ENCODE peak calls at places on chromosome 3, in seven cellular contexts. C is amniotic stem cell; H is iPS DF 6.9; G is AG08395; T is stimulated activated CD8-positive, alpha-beta memory T cell treated with anti-CD3 and anti-CD28 coated beads, Interleukin-7, amount 100 ng/mL, for 1 hour; P is OCI-M1; N is stimulated activated CD4-positive, alpha-beta T cell treated with anti-CD3 and anti-CD28 coated beads, Interleukin-2, amount 100 ng/mL, for 48 hours. O is an unnamed sample.

GRCh38 chr3:168495932-168496331 is 400.2 kb upstream of the GOLIM4 start:
- DNase-seq in C (no peak), H (no peak), G (no peak), T (no peak), P (no peak), N (no peak), O (no peak)

GRCh38 chr3:50189274-50189673 is 2.1 kb upstream of the GNAT1 start:
- DNase-seq in C (peak; percentile 90), H (peak; percentile 72), G (peak; percentile 92), T (no peak), P (peak; percentile 76), N (peak; percentile 25), O (peak; percentile 78)

GRCh38 chr3:125025647-125026046 is 30.1 kb downstream of the HEG1 start:
- DNase-seq in C (peak; percentile 14), H (no peak), G (no peak), T (no peak), P (no peak), N (no peak), O (no peak)

GRCh38 chr3:188607810-188608209 is 453.9 kb downstream of the LPP start:
- DNase-seq in C (no peak), H (no peak), G (no peak), T (no peak), P (peak; percentile 91), N (no peak), O (no peak)

GRCh38 chr3:25423780-25424179 is 4.3 kb upstream of the RARB start:
- DNase-seq in C (no peak), H (no peak), G (peak; percentile 70), T (no peak), P (no peak), N (no peak), O (no peak)

GRCh38 chr3:126129408-126129891 is 45.5 kb upstream of the SLC41A3 start:
- DNase-seq in C (no peak), H (no peak), G (no peak), T (no peak), P (no peak), N (no peak), O (no peak)

GRCh38 chr3:147381610-147382009 is 24.7 kb downstream of the ZIC4 start:
- DNase-seq in C (no peak), H (no peak), G (no peak), T (no peak), P (no peak), N (no peak), O (no peak)

GRCh38 chr3:26015752-26016151 is 225.9 kb downstream of the OXSM start:
- DNase-seq in C (no peak), H (no peak), G (no peak), T (no peak), P (no peak), N (no peak), O (no peak)

GRCh38 chr3:42735021-42735420 is 32.4 kb upstream of the HHATL start:
- DNase-seq in C (no peak), H (no peak), G (no peak), T (no peak), P (no peak), N (no peak), O (no peak)

GRCh38 chr3:195999896-196000295 is 82.0 kb downstream of the TFRC start:
- DNase-seq in C (no peak), H (no peak), G (no peak), T (no peak), P (no peak), N (no peak), O (no peak)

GRCh38 chr3:27484002-27484844 is at the start of gene SLC4A7:
- DNase-seq in C (peak; percentile 94), H (peak; percentile 82), G (peak; percentile 98), T (peak; percentile 98), P (peak; percentile 96), N (peak; percentile 99), O (peak; percentile 86)

GRCh38 chr3:120688121-120688520 is 6.1 kb upstream of the HGD start:
- DNase-seq in C (peak; percentile 24), H (no peak), G (peak; percentile 55), T (no peak), P (peak; percentile 44), N (no peak), O (no peak)

GRCh38 chr3:38907426-38907825 is 91.4 kb upstream of the SCN10A start:
- DNase-seq in C (no peak), H (no peak), G (no peak), T (no peak), P (no peak), N (no peak), O (no peak)